ENCODE peak calls at places on chromosome 18, in six cellular contexts. D, A, X, U, N and S are unnamed samples. For H3K9me3, the result is how much of the 10 kb centered on the place peaks cover.

GRCh38 chr18:8375269-8375668 is 234.0 kb upstream of the RAB12 start:
- DNase-seq in D (no peak), A (no peak), X (no peak), U (no peak), N (peak), S (no peak)

GRCh38 chr18:49819768-49820662 is 6.7 kb upstream of the ACAA2 start:
- DNase-seq in D (no peak), A (no peak), X (no peak), U (no peak), N (no peak), S (no peak)

GRCh38 chr18:58599106-58599505 is 29.8 kb downstream of the ALPK2 start:
- DNase-seq in D (peak), A (no peak), X (no peak), U (no peak), N (peak), S (no peak)

GRCh38 chr18:10516078-10516477 is 9.7 kb upstream of the NAPG start:
- DNase-seq in D (no peak), A (no peak), X (no peak), U (no peak), N (no peak), S (no peak)

GRCh38 chr18:49238433-49239042 is 221.9 kb downstream of the DYM start:
- DNase-seq in D (peak), A (peak), X (peak), U (peak), N (peak), S (no peak)

GRCh38 chr18:42436366-42436765 is 481.3 kb downstream of the PIK3C3 start:
- DNase-seq in D (no peak), A (no peak), X (no peak), U (no peak), N (no peak), S (no peak)

GRCh38 chr18:62606106-62606505 is 83.3 kb downstream of the ZCCHC2 start:
- DNase-seq in D (peak), A (no peak), X (no peak), U (no peak), N (no peak), S (no peak)

GRCh38 chr18:66640431-66640830 is 36.5 kb upstream of the CDH19 start:
- DNase-seq in D (no peak), A (peak), X (peak), U (no peak), N (peak), S (no peak)

DNA sequence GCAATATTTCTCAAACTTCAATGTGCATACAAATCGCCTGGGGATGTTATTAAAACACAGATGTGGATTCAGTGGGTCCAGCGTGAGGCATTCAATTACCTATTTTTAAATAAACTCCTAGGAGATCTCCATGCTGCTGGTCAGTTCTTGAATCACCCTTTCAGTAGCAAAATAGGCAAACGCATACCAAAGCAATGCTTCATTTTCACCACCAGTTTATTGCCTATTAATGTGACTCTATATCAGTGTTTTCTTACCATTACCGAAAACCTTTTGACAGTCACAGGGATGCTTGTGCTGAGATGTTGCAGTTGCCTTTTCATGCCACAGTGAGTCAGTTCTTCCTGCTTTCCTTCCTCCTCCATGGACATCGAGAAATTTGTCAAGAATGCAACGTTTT is 530.6 kb downstream of the CBLN2 start:
- DNase-seq in D (no peak), A (no peak), X (no peak), U (no peak), N (peak), S (no peak)
- H3K4me2 ChIP-seq in D (no peak), A (no peak), X (no peak), U (no peak), N (peak), S (no peak)

GRCh38 chr18:56789889-56790180 is 138.7 kb downstream of the WDR7 start:
- DNase-seq in D (no peak), A (no peak), X (no peak), U (no peak), N (no peak), S (no peak)
- TF ChIP-seq CTCF in D (no peak), A (no peak), X (no peak), U (no peak), N (peak), S (no peak)

GRCh38 chr18:35303610-35304009 is 13.6 kb upstream of the ZSCAN30 start:
- DNase-seq in D (no peak), A (no peak), X (no peak), U (no peak), N (no peak), S (no peak)
- H3K9me3 ChIP-seq in D (half or more), A (half or more), X (under half), U (half or more), N (under half), S (under half)

GRCh38 chr18:12839057-12839525 is 44.9 kb downstream of the PTPN2 start:
- DNase-seq in D (no peak), A (peak), X (no peak), U (no peak), N (peak), S (no peak)

GRCh38 chr18:12840382-12840781 is 43.7 kb downstream of the PTPN2 start:
- DNase-seq in D (no peak), A (no peak), X (no peak), U (no peak), N (no peak), S (no peak)

GRCh38 chr18:12839526-12840196 is 44.4 kb downstream of the PTPN2 start:
- DNase-seq in D (no peak), A (no peak), X (no peak), U (no peak), N (no peak), S (no peak)

GRCh38 chr18:12842459-12843380 is 41.3 kb downstream of the PTPN2 start:
- DNase-seq in D (no peak), A (no peak), X (no peak), U (no peak), N (no peak), S (no peak)

GRCh38 chr18:12841070-12841469 is 43.0 kb downstream of the PTPN2 start:
- DNase-seq in D (no peak), A (peak), X (no peak), U (no peak), N (no peak), S (no peak)
- H3K4me2 ChIP-seq in D (no peak), A (no peak), X (no peak), U (no peak), N (no peak), S (peak)

GRCh38 chr18:38019292-38019691 is 453.7 kb upstream of the CELF4 start:
- DNase-seq in D (no peak), A (no peak), X (no peak), U (peak), N (no peak), S (no peak)
- TF ChIP-seq CTCF in D (no peak), A (no peak), X (no peak), U (no peak), N (no peak), S (no peak)

GRCh38 chr18:36050479-36050878 is 16.9 kb downstream of the RPRD1A start:
- DNase-seq in D (no peak), A (no peak), X (no peak), U (no peak), N (no peak), S (no peak)
- H3K9me3 ChIP-seq in D (under half), A (under half), X (under half), U (under half), N (under half), S (under half)

GRCh38 chr18:23580677-23581367 is 5.5 kb downstream of the NPC1 start:
- DNase-seq in D (peak), A (no peak), X (no peak), U (no peak), N (no peak), S (peak)
- H3K4me2 ChIP-seq in D (peak), A (no peak), X (no peak), U (no peak), N (peak), S (no peak)

DNA sequence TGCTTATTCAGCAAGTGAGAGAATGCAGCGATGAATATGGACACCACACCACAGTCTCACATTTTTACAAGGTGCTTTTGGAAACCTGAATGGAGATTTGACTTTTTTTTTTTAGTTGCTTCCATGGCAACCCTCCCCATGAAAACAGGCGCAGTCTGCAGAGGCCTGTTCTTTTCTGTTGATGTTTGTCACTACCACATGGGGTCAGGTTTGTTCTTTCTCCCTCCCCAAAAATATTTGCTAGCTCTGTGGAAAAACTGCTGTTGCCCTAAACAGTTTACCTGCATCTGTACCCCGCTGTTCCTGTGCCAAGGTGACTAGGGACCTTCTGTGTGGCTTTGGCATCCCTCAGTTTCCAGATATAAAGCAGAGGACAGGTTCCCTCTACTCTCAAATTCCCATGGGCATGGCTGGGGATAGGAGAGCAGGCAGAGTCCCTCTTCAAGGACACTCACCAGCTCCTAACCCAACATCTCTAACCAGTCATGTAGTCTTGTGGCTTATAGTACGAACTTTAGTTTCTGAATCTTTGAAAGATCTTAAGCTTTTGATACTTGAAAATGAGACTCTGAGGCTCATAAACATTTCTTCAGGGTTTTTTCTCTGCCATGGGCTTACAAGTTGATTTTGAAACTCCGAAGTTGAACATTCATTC is 14.7 kb upstream of the MAPRE2 start:
- DNase-seq in D (no peak), A (no peak), X (no peak), U (peak), N (no peak), S (no peak)
- TF ChIP-seq CTCF in D (no peak), A (no peak), X (peak), U (peak), N (no peak), S (no peak)

DNA sequence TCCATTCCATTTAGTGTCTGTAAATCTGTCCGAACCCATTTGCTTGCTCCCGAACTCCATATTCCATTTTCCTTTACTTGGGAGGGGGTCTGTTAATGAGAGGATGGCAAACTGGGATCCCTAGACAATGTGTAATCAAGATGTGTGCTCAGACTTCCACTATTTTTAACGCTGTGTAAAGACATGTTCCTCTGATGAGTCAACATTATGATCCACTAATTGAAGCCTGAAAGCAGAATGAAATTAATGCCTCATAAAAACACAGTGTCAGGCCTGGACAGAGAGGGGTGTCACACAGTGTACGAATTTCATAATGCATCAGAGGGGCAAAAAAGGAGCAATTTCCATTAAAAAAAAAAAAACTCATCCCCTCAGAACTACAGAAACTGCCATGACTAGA is 209.4 kb upstream of the DCC start:
- DNase-seq in D (no peak), A (no peak), X (no peak), U (no peak), N (no peak), S (no peak)
- H3K9me3 ChIP-seq in D (under half), A (under half), X (under half), U (under half), N (under half), S (under half)